ENCODE peak calls at places on chromosomes 3 and 15, in ten cellular contexts. T is fibroblast of mammary gland, H is left cardiac atrium, Z is H54, P is mesothelial cell of epicardium, W is activated T-cell treated with anti-CD3 and anti-CD28 coated beads for 1 hour, F is mucosa of descending colon, Y is NCI-H146, U is NCI-H1105, L is OCI-M1. V is an unnamed sample.

GRCh38 chr15:64096486-64097431 is 977 bp downstream of the SNX1 start:
- DNase-seq in T (peak), H (no peak), Z (no peak), P (no peak), W (no peak), F (peak), Y (peak), U (peak), L (peak), V (no peak)

GRCh38 chr3:9508781-9509180 is 44.8 kb downstream of the LHFPL4 start:
- DNase-seq in T (no peak), H (no peak), Z (no peak), P (peak), W (no peak), F (no peak), Y (peak), U (no peak), L (no peak), V (no peak)

GRCh38 chr15:59522988-59523461 is 85.0 kb downstream of the FAM81A start:
- DNase-seq in T (no peak), H (no peak), Z (no peak), P (no peak), W (peak), F (no peak), Y (peak), U (peak), L (no peak), V (no peak)

GRCh38 chr3:6723205-6723604 is 137.7 kb upstream of the GRM7 start:
- DNase-seq in T (no peak), H (no peak), Z (no peak), P (no peak), W (no peak), F (no peak), Y (no peak), U (no peak), L (no peak), V (no peak)

GRCh38 chr3:186831795-186832194 is 10.7 kb upstream of the ADIPOQ start:
- DNase-seq in T (no peak), H (no peak), Z (no peak), P (no peak), W (no peak), F (no peak), Y (no peak), U (no peak), L (no peak), V (no peak)

GRCh38 chr15:74598126-74598842 is 17.4 kb upstream of the CLK3 start:
- DNase-seq in T (peak), H (peak), Z (no peak), P (no peak), W (peak), F (peak), Y (no peak), U (peak), L (peak), V (peak)

GRCh38 chr3:104947946-104948345 is 418.8 kb upstream of the ALCAM start:
- DNase-seq in T (no peak), H (no peak), Z (no peak), P (no peak), W (no peak), F (no peak), Y (no peak), U (no peak), L (no peak), V (no peak)

GRCh38 chr3:148223266-148223665 is 474.4 kb upstream of the AGTR1 start:
- DNase-seq in T (peak), H (no peak), Z (no peak), P (no peak), W (no peak), F (no peak), Y (no peak), U (no peak), L (no peak), V (no peak)

GRCh38 chr3:45938043-45938435 is 5.2 kb upstream of the CXCR6 start:
- DNase-seq in T (no peak), H (no peak), Z (no peak), P (no peak), W (no peak), F (no peak), Y (no peak), U (no peak), L (no peak), V (no peak)

GRCh38 chr3:13249630-13250395 is 170.3 kb downstream of the NUP210 start:
- DNase-seq in T (no peak), H (no peak), Z (no peak), P (no peak), W (no peak), F (no peak), Y (no peak), U (no peak), L (no peak), V (no peak)

GRCh38 chr3:159751754-159752153 is 236.9 kb upstream of the IL12A start:
- DNase-seq in T (peak), H (no peak), Z (no peak), P (no peak), W (no peak), F (no peak), Y (no peak), U (no peak), L (no peak), V (no peak)

GRCh38 chr3:128707935-128708494 is 18.0 kb upstream of the RAB7A start:
- DNase-seq in T (no peak), H (no peak), Z (no peak), P (no peak), W (no peak), F (no peak), Y (peak), U (no peak), L (no peak), V (no peak)

GRCh38 chr3:115552007-115552406 is 71.3 kb upstream of the GAP43 start:
- DNase-seq in T (no peak), H (no peak), Z (no peak), P (no peak), W (no peak), F (no peak), Y (no peak), U (no peak), L (peak), V (no peak)

GRCh38 chr15:52349062-52349700 is 53.6 kb upstream of the MYO5C start:
- DNase-seq in T (no peak), H (no peak), Z (no peak), P (no peak), W (no peak), F (no peak), Y (no peak), U (no peak), L (no peak), V (no peak)

GRCh38 chr3:197124713-197125112 is 95.1 kb upstream of the MELTF start:
- DNase-seq in T (no peak), H (no peak), Z (no peak), P (no peak), W (no peak), F (no peak), Y (no peak), U (no peak), L (no peak), V (no peak)

GRCh38 chr15:66254364-66255292 is 1.1 kb upstream of the MEGF11 start:
- DNase-seq in T (no peak), H (no peak), Z (no peak), P (no peak), W (no peak), F (no peak), Y (no peak), U (no peak), L (no peak), V (no peak)

GRCh38 chr15:99455796-99456160 is 110.0 kb upstream of the MEF2A start:
- DNase-seq in T (no peak), H (no peak), Z (no peak), P (no peak), W (no peak), F (no peak), Y (no peak), U (no peak), L (no peak), V (peak)

GRCh38 chr3:146712826-146713225 is 107.7 kb upstream of the PLSCR5 start:
- DNase-seq in T (peak), H (no peak), Z (no peak), P (no peak), W (no peak), F (no peak), Y (no peak), U (no peak), L (no peak), V (no peak)

GRCh38 chr15:101355678-101356464 is 60.8 kb upstream of the SNRPA1 start:
- DNase-seq in T (no peak), H (no peak), Z (no peak), P (no peak), W (no peak), F (no peak), Y (no peak), U (no peak), L (no peak), V (no peak)

GRCh38 chr15:25545017-25545416 is 106.2 kb upstream of the UBE3A start:
- DNase-seq in T (peak), H (no peak), Z (no peak), P (no peak), W (no peak), F (no peak), Y (no peak), U (no peak), L (peak), V (no peak)

GRCh38 chr3:43932921-43933320 is 242.2 kb downstream of the ABHD5 start:
- DNase-seq in T (peak), H (no peak), Z (no peak), P (no peak), W (no peak), F (no peak), Y (no peak), U (no peak), L (no peak), V (no peak)

GRCh38 chr3:24033818-24034217 is 88.7 kb downstream of the NR1D2 start:
- DNase-seq in T (no peak), H (no peak), Z (no peak), P (no peak), W (no peak), F (no peak), Y (no peak), U (no peak), L (no peak), V (no peak)

GRCh38 chr15:43150171-43150929 is 17.0 kb downstream of the TMEM62 start:
- DNase-seq in T (peak), H (no peak), Z (peak), P (no peak), W (no peak), F (no peak), Y (no peak), U (no peak), L (no peak), V (no peak)

GRCh38 chr15:87033056-87033455 is 953.4 kb downstream of the AGBL1 start:
- DNase-seq in T (no peak), H (no peak), Z (no peak), P (no peak), W (no peak), F (no peak), Y (no peak), U (no peak), L (peak), V (no peak)

GRCh38 chr15:101309436-101310162 is 14.6 kb upstream of the SNRPA1 start:
- DNase-seq in T (no peak), H (no peak), Z (no peak), P (no peak), W (no peak), F (no peak), Y (no peak), U (no peak), L (no peak), V (peak)

GRCh38 chr3:69847303-69847702 is 108.0 kb downstream of the MITF start:
- DNase-seq in T (no peak), H (no peak), Z (no peak), P (no peak), W (no peak), F (no peak), Y (no peak), U (no peak), L (no peak), V (no peak)

GRCh38 chr3:16486201-16486600 is 27.3 kb downstream of the RFTN1 start:
- DNase-seq in T (no peak), H (no peak), Z (no peak), P (no peak), W (no peak), F (no peak), Y (no peak), U (no peak), L (no peak), V (no peak)

GRCh38 chr3:195284842-195285241 is 13.9 kb upstream of the XXYLT1 start:
- DNase-seq in T (no peak), H (no peak), Z (no peak), P (no peak), W (no peak), F (no peak), Y (peak), U (no peak), L (no peak), V (no peak)

GRCh38 chr3:111484666-111485065 is 57.3 kb upstream of the CD96 start:
- DNase-seq in T (no peak), H (no peak), Z (no peak), P (no peak), W (no peak), F (no peak), Y (no peak), U (no peak), L (peak), V (no peak)

GRCh38 chr15:38524156-38524555 is 40.5 kb downstream of the RASGRP1 start:
- DNase-seq in T (peak), H (no peak), Z (no peak), P (no peak), W (no peak), F (no peak), Y (no peak), U (no peak), L (no peak), V (no peak)

GRCh38 chr3:38516669-38517068 is 20.5 kb downstream of the EXOG start:
- DNase-seq in T (peak), H (no peak), Z (no peak), P (no peak), W (no peak), F (no peak), Y (no peak), U (no peak), L (peak), V (no peak)

GRCh38 chr15:71743861-71744382 is 66.4 kb upstream of the NR2E3 start:
- DNase-seq in T (peak), H (peak), Z (no peak), P (peak), W (peak), F (peak), Y (peak), U (peak), L (peak), V (no peak)

GRCh38 chr15:89860851-89861360 is 32.9 kb downstream of the AP3S2 start:
- DNase-seq in T (no peak), H (no peak), Z (no peak), P (no peak), W (no peak), F (peak), Y (peak), U (no peak), L (no peak), V (no peak)

GRCh38 chr3:48614044-48614443 is 4.6 kb upstream of the UQCRC1 start:
- DNase-seq in T (peak), H (no peak), Z (peak), P (no peak), W (no peak), F (no peak), Y (no peak), U (no peak), L (no peak), V (no peak)

GRCh38 chr3:69090021-69090420 is 5.3 kb downstream of the ARL6IP5 start:
- DNase-seq in T (peak), H (no peak), Z (no peak), P (no peak), W (no peak), F (no peak), Y (no peak), U (no peak), L (no peak), V (no peak)

GRCh38 chr3:156691920-156692319 is 17.5 kb downstream of the TIPARP start:
- DNase-seq in T (peak), H (no peak), Z (no peak), P (no peak), W (no peak), F (no peak), Y (no peak), U (no peak), L (no peak), V (no peak)

GRCh38 chr15:96494530-96494929 is 164.0 kb downstream of the NR2F2 start:
- DNase-seq in T (no peak), H (no peak), Z (no peak), P (no peak), W (no peak), F (no peak), Y (no peak), U (no peak), L (peak), V (no peak)

GRCh38 chr3:40088527-40089170 is 220.9 kb upstream of the EIF1B start:
- DNase-seq in T (no peak), H (no peak), Z (no peak), P (no peak), W (no peak), F (no peak), Y (no peak), U (no peak), L (no peak), V (no peak)

V was measured in sigmoid colon.